ENCODE peak calls at places on chromosomes 7 and 10, in seven cellular contexts. One of them, this sample, is unnamed.

GRCh38 chr7:105776068-105776790 is 100.2 kb downstream of the ATXN7L1 start:
- DNase-seq in SK-N-DZ: no peak
- DNase-seq in hippocampal formation: no peak
- DNase-seq in amniotic stem cell: peak
- DNase-seq in activated naive CD4-positive, alpha-beta T cell: no peak
- DNase-seq in activated CD4-positive, alpha-beta T cell treated with anti-CD3 and anti-CD28 coated beads for 48 hours: no peak
- DNase-seq in ACHN: peak
- DNase-seq in this sample: no peak

GRCh38 chr7:6181136-6181535 is 91.3 kb downstream of the CYTH3 start:
- DNase-seq in activated CD4-positive, alpha-beta T cell treated with anti-CD3 and anti-CD28 coated beads for 48 hours: no peak
- DNase-seq in amniotic stem cell: no peak
- DNase-seq in SK-N-DZ: no peak
- DNase-seq in activated naive CD4-positive, alpha-beta T cell: no peak
- DNase-seq in hippocampal formation: no peak
- DNase-seq in ACHN: no peak
- DNase-seq in this sample: peak

GRCh38 chr10:69466158-69466490 is 14.9 kb downstream of the TSPAN15 start:
- DNase-seq in ACHN: no peak
- DNase-seq in SK-N-DZ: no peak
- DNase-seq in hippocampal formation: no peak
- DNase-seq in activated naive CD4-positive, alpha-beta T cell: no peak
- DNase-seq in activated CD4-positive, alpha-beta T cell treated with anti-CD3 and anti-CD28 coated beads for 48 hours: no peak
- DNase-seq in amniotic stem cell: no peak
- DNase-seq in this sample: no peak

GRCh38 chr10:60384708-60385398 is 4.8 kb downstream of the ANK3 start:
- DNase-seq in activated naive CD4-positive, alpha-beta T cell: no peak
- DNase-seq in SK-N-DZ: no peak
- DNase-seq in activated CD4-positive, alpha-beta T cell treated with anti-CD3 and anti-CD28 coated beads for 48 hours: no peak
- DNase-seq in ACHN: peak
- DNase-seq in amniotic stem cell: peak
- DNase-seq in hippocampal formation: no peak
- DNase-seq in this sample: no peak

GRCh38 chr10:121838931-121839330 is 88.9 kb downstream of the ATE1 start:
- DNase-seq in activated CD4-positive, alpha-beta T cell treated with anti-CD3 and anti-CD28 coated beads for 48 hours: no peak
- DNase-seq in ACHN: no peak
- DNase-seq in hippocampal formation: no peak
- DNase-seq in amniotic stem cell: no peak
- DNase-seq in activated naive CD4-positive, alpha-beta T cell: no peak
- DNase-seq in SK-N-DZ: no peak
- DNase-seq in this sample: no peak

GRCh38 chr10:58733436-58733835 is 220.8 kb downstream of the BICC1 start:
- DNase-seq in activated CD4-positive, alpha-beta T cell treated with anti-CD3 and anti-CD28 coated beads for 48 hours: no peak
- DNase-seq in SK-N-DZ: no peak
- DNase-seq in hippocampal formation: no peak
- DNase-seq in activated naive CD4-positive, alpha-beta T cell: no peak
- DNase-seq in amniotic stem cell: no peak
- DNase-seq in ACHN: no peak
- DNase-seq in this sample: no peak

GRCh38 chr7:35720849-35721248 is 25.9 kb upstream of the HERPUD2 start:
- DNase-seq in SK-N-DZ: no peak
- DNase-seq in activated CD4-positive, alpha-beta T cell treated with anti-CD3 and anti-CD28 coated beads for 48 hours: no peak
- DNase-seq in ACHN: no peak
- DNase-seq in hippocampal formation: no peak
- DNase-seq in activated naive CD4-positive, alpha-beta T cell: no peak
- DNase-seq in amniotic stem cell: no peak
- DNase-seq in this sample: no peak

GRCh38 chr7:6579446-6579845 is 2.2 kb downstream of the ZDHHC4 start:
- DNase-seq in SK-N-DZ: no peak
- DNase-seq in activated CD4-positive, alpha-beta T cell treated with anti-CD3 and anti-CD28 coated beads for 48 hours: no peak
- DNase-seq in hippocampal formation: no peak
- DNase-seq in ACHN: peak
- DNase-seq in activated naive CD4-positive, alpha-beta T cell: no peak
- DNase-seq in amniotic stem cell: no peak
- DNase-seq in this sample: no peak

GRCh38 chr7:156123362-156123761 is 311.1 kb upstream of the SHH start:
- DNase-seq in ACHN: no peak
- DNase-seq in activated CD4-positive, alpha-beta T cell treated with anti-CD3 and anti-CD28 coated beads for 48 hours: no peak
- DNase-seq in activated naive CD4-positive, alpha-beta T cell: no peak
- DNase-seq in amniotic stem cell: no peak
- DNase-seq in SK-N-DZ: no peak
- DNase-seq in hippocampal formation: no peak
- DNase-seq in this sample: no peak

GRCh38 chr7:2632717-2633537 is 1.1 kb downstream of the TTYH3 start:
- DNase-seq in activated naive CD4-positive, alpha-beta T cell: no peak
- DNase-seq in SK-N-DZ: no peak
- DNase-seq in activated CD4-positive, alpha-beta T cell treated with anti-CD3 and anti-CD28 coated beads for 48 hours: peak
- DNase-seq in ACHN: peak
- DNase-seq in hippocampal formation: no peak
- DNase-seq in amniotic stem cell: no peak
- DNase-seq in this sample: peak

GRCh38 chr10:11532329-11532728 is 79.1 kb downstream of the USP6NL start:
- DNase-seq in hippocampal formation: no peak
- DNase-seq in ACHN: no peak
- DNase-seq in amniotic stem cell: no peak
- DNase-seq in activated naive CD4-positive, alpha-beta T cell: no peak
- DNase-seq in SK-N-DZ: no peak
- DNase-seq in activated CD4-positive, alpha-beta T cell treated with anti-CD3 and anti-CD28 coated beads for 48 hours: no peak
- DNase-seq in this sample: no peak

GRCh38 chr7:159125104-159125943 is 19.3 kb downstream of the VIPR2 start:
- DNase-seq in activated naive CD4-positive, alpha-beta T cell: no peak
- DNase-seq in SK-N-DZ: no peak
- DNase-seq in hippocampal formation: no peak
- DNase-seq in activated CD4-positive, alpha-beta T cell treated with anti-CD3 and anti-CD28 coated beads for 48 hours: no peak
- DNase-seq in ACHN: no peak
- DNase-seq in amniotic stem cell: no peak
- DNase-seq in this sample: no peak

GRCh38 chr7:608954-609711 is 89.5 kb upstream of the PDGFA start:
- DNase-seq in ACHN: no peak
- DNase-seq in amniotic stem cell: no peak
- DNase-seq in SK-N-DZ: no peak
- DNase-seq in hippocampal formation: no peak
- DNase-seq in activated naive CD4-positive, alpha-beta T cell: no peak
- DNase-seq in activated CD4-positive, alpha-beta T cell treated with anti-CD3 and anti-CD28 coated beads for 48 hours: peak
- DNase-seq in this sample: no peak

GRCh38 chr10:74988787-74989574 is 122.5 kb upstream of the SAMD8 start:
- DNase-seq in ACHN: no peak
- DNase-seq in SK-N-DZ: no peak
- DNase-seq in amniotic stem cell: no peak
- DNase-seq in hippocampal formation: no peak
- DNase-seq in activated naive CD4-positive, alpha-beta T cell: no peak
- DNase-seq in activated CD4-positive, alpha-beta T cell treated with anti-CD3 and anti-CD28 coated beads for 48 hours: no peak
- DNase-seq in this sample: no peak

GRCh38 chr7:28759373-28760013 is 198.6 kb downstream of the TRIL start:
- DNase-seq in SK-N-DZ: no peak
- DNase-seq in activated CD4-positive, alpha-beta T cell treated with anti-CD3 and anti-CD28 coated beads for 48 hours: no peak
- DNase-seq in hippocampal formation: no peak
- DNase-seq in activated naive CD4-positive, alpha-beta T cell: no peak
- DNase-seq in amniotic stem cell: no peak
- DNase-seq in ACHN: no peak
- DNase-seq in this sample: no peak

GRCh38 chr7:116780966-116781365 is 81.4 kb upstream of the CAPZA2 start:
- DNase-seq in activated naive CD4-positive, alpha-beta T cell: no peak
- DNase-seq in hippocampal formation: no peak
- DNase-seq in activated CD4-positive, alpha-beta T cell treated with anti-CD3 and anti-CD28 coated beads for 48 hours: no peak
- DNase-seq in SK-N-DZ: no peak
- DNase-seq in ACHN: no peak
- DNase-seq in amniotic stem cell: no peak
- DNase-seq in this sample: no peak

GRCh38 chr7:28298870-28299484 is 113.3 kb upstream of the CREB5 start:
- DNase-seq in hippocampal formation: peak
- DNase-seq in activated naive CD4-positive, alpha-beta T cell: no peak
- DNase-seq in amniotic stem cell: peak
- DNase-seq in ACHN: peak
- DNase-seq in activated CD4-positive, alpha-beta T cell treated with anti-CD3 and anti-CD28 coated beads for 48 hours: no peak
- DNase-seq in SK-N-DZ: peak
- DNase-seq in this sample: peak